ENCODE peak calls at places on chromosomes 2 and 18, in ten cellular contexts. Z is GM10248, K is body of pancreas, N is fibroblast of the conjunctiva, S is T1000, P is HL-60, J is DND-41, T is OCI-M1, O is endodermal cell, Q is HEK293T. W is an unnamed sample.

GRCh38 chr2:219430633-219431615 is 3.7 kb upstream of the SPEG start:
- DNase-seq in S (no peak), K (no peak), Q (no peak), O (peak; percentile 71), N (no peak), T (peak; percentile 39), Z (no peak), J (no peak), P (no peak), W (peak; percentile 62)

GRCh38 chr2:132252894-132253264 is 91.1 kb upstream of the ANKRD30BL start:
- DNase-seq in P (no peak), T (no peak), Q (no peak), J (no peak), S (no peak), N (no peak), Z (peak; percentile 2), O (peak; percentile 17), K (no peak), W (no peak)

GRCh38 chr2:112156152-112156986 is 18.2 kb downstream of the FBLN7 start:
- DNase-seq in P (no peak), J (peak; percentile 40), Z (no peak), N (no peak), Q (no peak), O (no peak), S (no peak), K (no peak), T (no peak), W (no peak)

GRCh38 chr18:65942854-65943253 is 192.0 kb downstream of the CDH7 start:
- DNase-seq in P (no peak), T (no peak), S (no peak), O (no peak), K (no peak), Z (no peak), N (no peak), J (no peak), Q (no peak), W (no peak)

GRCh38 chr2:227006189-227006897 is 157.7 kb downstream of the COL4A4 start:
- DNase-seq in P (no peak), N (no peak), S (no peak), Z (no peak), J (no peak), K (no peak), O (no peak), Q (no peak), T (no peak), W (no peak)

GRCh38 chr18:77013777-77014525 is 118.6 kb downstream of the MBP start:
- DNase-seq in P (peak; percentile 96), Z (no peak), O (no peak), Q (no peak), N (no peak), S (no peak), T (no peak), J (no peak), K (peak; percentile 64), W (no peak)

GRCh38 chr2:237911363-237912017 is 52.1 kb downstream of the RAMP1 start:
- DNase-seq in Z (no peak), Q (no peak), K (no peak), O (no peak), S (no peak), P (no peak), N (no peak), J (no peak), T (no peak), W (no peak)

GRCh38 chr2:207632575-207633492 is 7.6 kb upstream of the METTL21A start:
- DNase-seq in O (no peak), K (no peak), P (peak; percentile 82), S (peak; percentile 34), J (no peak), Q (no peak), T (peak; percentile 88), N (no peak), Z (no peak), W (no peak)

GRCh38 chr18:22983175-22983574 is 50.0 kb downstream of the RBBP8 start:
- DNase-seq in S (no peak), P (peak; percentile 3), K (no peak), J (no peak), T (peak; percentile 67), N (peak; percentile 47), O (no peak), Q (peak; percentile 19), Z (peak; percentile 20), W (no peak)

GRCh38 chr2:172642301-172643020 is 86.6 kb downstream of the PDK1 start:
- DNase-seq in K (no peak), Q (no peak), S (no peak), P (no peak), J (no peak), N (no peak), T (no peak), Z (no peak), O (peak; percentile 45), W (no peak)

GRCh38 chr2:119439574-119440500 is 8.2 kb downstream of the TMEM37 start:
- DNase-seq in J (no peak), K (peak; percentile 60), Z (no peak), N (no peak), O (peak; percentile 32), S (no peak), Q (no peak), P (no peak), T (no peak), W (peak; percentile 23)

GRCh38 chr2:53509827-53510785 is 257.5 kb upstream of the CHAC2 start:
- DNase-seq in Q (peak; percentile 18), T (no peak), J (no peak), S (no peak), Z (no peak), O (peak; percentile 66), N (no peak), K (no peak), P (no peak), W (peak; percentile 33)

GRCh38 chr2:152561251-152561650 is 156.0 kb downstream of the PRPF40A start:
- DNase-seq in J (no peak), Z (no peak), Q (no peak), P (no peak), K (no peak), T (no peak), S (no peak), O (no peak), N (no peak), W (no peak)

GRCh38 chr18:48975221-48975816 is 24.6 kb upstream of the SMAD7 start:
- DNase-seq in Z (no peak), N (no peak), K (no peak), J (no peak), T (no peak), O (no peak), Q (no peak), P (no peak), S (no peak), W (no peak)

GRCh38 chr2:74005786-74006185 is 21.1 kb downstream of the TET3 start:
- DNase-seq in K (no peak), Z (no peak), T (no peak), Q (no peak), P (no peak), J (no peak), O (no peak), S (no peak), N (no peak), W (no peak)

GRCh38 chr2:238513346-238513745 is 86.6 kb downstream of the ASB1 start:
- DNase-seq in Q (peak; percentile 30), Z (peak; percentile 58), J (peak; percentile 45), N (peak; percentile 24), O (peak; percentile 91), P (peak; percentile 20), S (no peak), T (peak; percentile 50), K (no peak), W (peak; percentile 68)

GRCh38 chr2:71477231-71477681 is 23.9 kb downstream of the DYSF start:
- DNase-seq in Q (no peak), O (no peak), J (no peak), N (no peak), Z (no peak), K (no peak), P (peak; percentile 81), S (no peak), T (no peak), W (no peak)

GRCh38 chr2:201761101-201761500 is 19.6 kb downstream of the ALS2 start:
- DNase-seq in O (no peak), Q (no peak), Z (no peak), J (no peak), N (no peak), P (no peak), S (no peak), K (no peak), T (no peak), W (no peak)

GRCh38 chr2:124908411-124908810 is 883.3 kb downstream of the CNTNAP5 start:
- DNase-seq in O (no peak), K (no peak), Z (no peak), J (no peak), T (no peak), S (no peak), Q (no peak), N (no peak), P (no peak), W (no peak)

GRCh38 chr2:71347517-71347916 is 15.9 kb downstream of the ZNF638 start:
- DNase-seq in S (no peak), Z (no peak), Q (no peak), J (peak; percentile 16), O (peak; percentile 59), T (peak; percentile 19), P (no peak), N (no peak), K (no peak), W (no peak)

GRCh38 chr2:240920783-240921231 is 14.7 kb downstream of the CROCC2 start:
- DNase-seq in N (no peak), K (peak; percentile 1), S (no peak), J (no peak), P (no peak), O (peak; percentile 10), T (no peak), Q (no peak), Z (no peak), W (no peak)